ENCODE peak calls at places on chromosomes 4 and X, in seven cellular contexts. H is IMR-90, V is psoas muscle, M is lower lobe of right lung, X is hepatocyte, J is fibroblast of mammary gland, W is uterus. Q is an unnamed sample.

GRCh38 chr4:113739197-113739596 is 22.3 kb downstream of the CAMK2D start:
- DNase-seq in H (no peak), V (no peak), M (no peak), X (no peak), J (no peak), W (no peak), Q (no peak)

GRCh38 chrX:40207626-40208025 is 109.9 kb upstream of the BCOR start:
- DNase-seq in H (peak), V (no peak), M (no peak), X (no peak), J (peak), W (no peak), Q (peak)

GRCh38 chr4:4496604-4497372 is 45.1 kb downstream of the STX18 start:
- DNase-seq in H (no peak), V (no peak), M (no peak), X (no peak), J (peak), W (peak), Q (no peak)

GRCh38 chr4:141174457-141174856 is 41.2 kb upstream of the RNF150 start:
- DNase-seq in H (no peak), V (no peak), M (no peak), X (no peak), J (no peak), W (no peak), Q (no peak)

GRCh38 chrX:102847362-102847761 is 89.7 kb upstream of the RAB40AL start:
- DNase-seq in H (no peak), V (no peak), M (no peak), X (no peak), J (no peak), W (no peak), Q (no peak)

GRCh38 chr4:85498068-85498733 is 23.3 kb downstream of the ARHGAP24 start:
- DNase-seq in H (peak), V (peak), M (peak), X (no peak), J (peak), W (peak), Q (peak)

GRCh38 chrX:47191331-47191730 is 2.3 kb upstream of the UBA1 start:
- DNase-seq in H (no peak), V (peak), M (no peak), X (peak), J (peak), W (no peak), Q (no peak)

GRCh38 chrX:137194164-137194563 is 160.4 kb upstream of the GPR101 start:
- DNase-seq in H (peak), V (no peak), M (no peak), X (peak), J (peak), W (no peak), Q (no peak)

GRCh38 chr4:128682942-128683666 is 126.4 kb upstream of the JADE1 start:
- DNase-seq in H (no peak), V (no peak), M (no peak), X (no peak), J (no peak), W (no peak), Q (no peak)

GRCh38 chrX:133938530-133938929 is 46.9 kb downstream of the GPC3 start:
- DNase-seq in H (no peak), V (no peak), M (no peak), X (no peak), J (no peak), W (no peak), Q (no peak)

GRCh38 chrX:116239944-116240391 is 69.4 kb downstream of the AGTR2 start:
- DNase-seq in H (no peak), V (no peak), M (no peak), X (no peak), J (peak), W (no peak), Q (no peak)

GRCh38 chr4:78534286-78534955 is 17.1 kb upstream of the ANXA3 start:
- DNase-seq in H (peak), V (no peak), M (no peak), X (no peak), J (no peak), W (no peak), Q (no peak)

GRCh38 chr4:64230709-64231310 is 178.4 kb downstream of the TECRL start:
- DNase-seq in H (peak), V (no peak), M (no peak), X (no peak), J (peak), W (no peak), Q (no peak)

GRCh38 chr4:188892837-188893236 is 753.6 kb downstream of the TRIML1 start:
- DNase-seq in H (no peak), V (no peak), M (no peak), X (no peak), J (no peak), W (no peak), Q (no peak)

GRCh38 chrX:65668362-65669310 is 1.2 kb downstream of the MSN start:
- DNase-seq in H (peak), V (peak), M (peak), X (peak), J (peak), W (peak), Q (peak)

GRCh38 chr4:55445921-55446577 is 50.3 kb downstream of the TMEM165 start:
- DNase-seq in H (peak), V (no peak), M (no peak), X (no peak), J (peak), W (no peak), Q (peak)

GRCh38 chr4:55446578-55446922 is 50.8 kb downstream of the TMEM165 start:
- DNase-seq in H (peak), V (no peak), M (no peak), X (no peak), J (peak), W (no peak), Q (no peak)

GRCh38 chr4:55447108-55447708 is 51.5 kb downstream of the TMEM165 start:
- DNase-seq in H (no peak), V (no peak), M (no peak), X (no peak), J (no peak), W (no peak), Q (no peak)

GRCh38 chr4:55442541-55442940 is 46.8 kb downstream of the TMEM165 start:
- DNase-seq in H (no peak), V (no peak), M (no peak), X (no peak), J (no peak), W (no peak), Q (no peak)

GRCh38 chr4:55444822-55445221 is 49.1 kb downstream of the TMEM165 start:
- DNase-seq in H (peak), V (no peak), M (no peak), X (no peak), J (peak), W (no peak), Q (peak)
- TF ChIP-seq CTCF in H (peak), V (no peak), M (no peak), X (peak), J (peak), W (no peak), Q (peak)

GRCh38 chrX:8364369-8365141 is 100.1 kb upstream of the VCX3B start:
- DNase-seq in H (no peak), V (no peak), M (peak), X (peak), J (no peak), W (no peak), Q (no peak)
- TF ChIP-seq CTCF in H (no peak), V (peak), M (peak), X (peak), J (peak), W (no peak), Q (no peak)

DNA sequence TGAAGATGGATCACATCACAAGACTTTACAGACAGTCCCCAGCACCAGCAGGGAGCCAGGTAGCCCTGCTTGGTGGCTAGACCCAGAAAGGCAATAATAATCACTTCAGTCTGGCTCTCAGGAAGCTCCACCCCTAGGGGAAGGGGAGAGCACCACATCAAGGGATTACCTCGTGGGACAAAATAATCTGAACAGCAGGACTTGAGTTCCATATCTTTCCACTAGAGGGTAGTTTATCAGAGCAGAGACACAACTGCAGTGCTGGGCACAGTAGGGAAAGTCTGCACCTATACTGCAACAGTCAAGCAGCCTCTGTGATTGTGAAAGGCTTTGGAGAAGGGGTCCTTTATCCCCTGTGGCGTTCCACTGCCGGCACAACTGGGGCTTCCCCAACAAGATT is 547.0 kb upstream of the POU3F4 start:
- DNase-seq in H (no peak), V (no peak), M (no peak), X (no peak), J (no peak), W (no peak), Q (no peak)
- TF ChIP-seq CTCF in H (no peak), V (no peak), M (no peak), X (no peak), J (no peak), W (no peak), Q (no peak)

GRCh38 chr4:57303012-57303751 is 193.0 kb upstream of the IGFBP7 start:
- DNase-seq in H (no peak), V (no peak), M (no peak), X (no peak), J (peak), W (no peak), Q (no peak)
- TF ChIP-seq CTCF in H (no peak), V (no peak), M (no peak), X (peak), J (no peak), W (no peak), Q (no peak)

GRCh38 chr4:69823481-69824186 is 36.3 kb downstream of the SULT1E1 start:
- DNase-seq in H (peak), V (no peak), M (peak), X (peak), J (peak), W (no peak), Q (no peak)
- TF ChIP-seq CTCF in H (peak), V (no peak), M (peak), X (peak), J (peak), W (no peak), Q (no peak)

DNA sequence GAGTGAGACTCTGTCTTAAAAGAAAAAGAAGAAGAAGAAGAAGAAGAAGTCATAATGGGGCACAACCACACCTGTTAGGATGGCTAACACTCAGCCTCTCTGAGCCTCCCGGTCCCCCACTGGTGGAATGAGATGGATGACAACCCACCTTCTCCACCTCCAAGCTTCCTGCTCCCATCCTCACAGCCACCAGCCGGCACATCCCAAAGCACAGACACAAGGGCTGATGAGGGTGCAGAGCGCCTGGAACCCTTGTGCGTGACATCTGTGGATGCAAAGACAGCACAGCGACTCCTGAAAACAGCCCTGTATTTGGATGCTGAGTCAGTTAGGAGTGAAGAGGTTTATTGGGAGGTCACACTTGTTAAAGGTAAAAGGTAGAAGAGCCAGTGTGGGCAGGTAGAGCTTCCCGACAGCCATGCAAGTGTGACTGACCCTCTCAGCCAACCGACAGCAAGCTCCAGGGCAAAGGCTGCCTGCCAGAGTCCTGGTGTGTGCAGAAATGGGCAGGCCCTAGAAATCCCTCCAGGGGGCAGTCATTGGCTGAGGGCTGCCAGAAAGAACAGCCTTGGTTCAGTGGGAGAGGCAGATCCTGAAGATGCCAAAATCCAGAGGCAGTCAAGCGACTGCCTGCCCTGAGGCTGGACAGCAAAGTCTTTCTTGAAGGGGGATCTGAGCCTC is 26.6 kb upstream of the MAN2B2 start:
- DNase-seq in H (peak), V (no peak), M (no peak), X (no peak), J (peak), W (no peak), Q (peak)
- TF ChIP-seq CTCF in H (peak), V (no peak), M (no peak), X (peak), J (peak), W (no peak), Q (peak)

DNA sequence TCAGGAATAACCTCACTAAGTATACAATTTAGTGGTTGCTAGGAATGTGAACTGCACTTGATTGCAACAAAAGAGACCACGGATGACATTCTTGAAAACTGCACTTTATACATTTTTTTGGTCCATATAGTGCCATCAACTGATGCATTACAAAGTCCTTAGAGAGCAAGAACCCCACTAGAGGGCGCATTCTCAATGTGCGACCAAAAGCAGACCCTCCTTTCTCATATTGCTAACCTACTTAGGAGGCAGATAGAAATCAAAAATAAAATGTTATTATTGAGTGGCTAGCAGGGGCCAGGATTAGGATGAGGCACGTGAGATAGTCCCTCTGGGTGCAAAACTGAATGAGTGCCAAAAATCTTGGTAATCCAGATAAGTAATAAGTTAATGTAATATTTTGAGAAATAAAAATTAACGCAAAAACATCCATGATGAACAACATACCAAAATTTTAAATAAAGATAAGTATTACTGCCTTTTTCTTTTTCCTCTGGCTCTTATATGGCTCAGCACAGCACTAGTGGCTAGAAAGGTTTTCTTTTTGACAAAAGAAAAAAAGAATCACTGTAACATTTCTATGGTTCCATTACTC is 99.0 kb upstream of the IQCM start:
- DNase-seq in H (peak), V (no peak), M (no peak), X (peak), J (peak), W (peak), Q (peak)
- TF ChIP-seq CTCF in H (peak), V (peak), M (peak), X (peak), J (peak), W (no peak), Q (peak)